ENCODE peak calls at places on chromosomes 11 and 22, in four cellular contexts. K, G, M and H are unnamed samples.

GRCh38 chr11:116887909-116888556 is 50.6 kb upstream of the APOA1 start:
- DNase-seq in K (peak; percentile 71), M (no peak), G (no peak), H (no peak)

GRCh38 chr11:67409261-67409666 is 5.4 kb downstream of the TBC1D10C start:
- DNase-seq in K (no peak), M (no peak), G (no peak), H (no peak)

GRCh38 chr11:45994421-45995341 is 72.2 kb downstream of the LARGE2 start:
- DNase-seq in G (peak; percentile 97), K (peak; percentile 51), M (no peak), H (no peak)

GRCh38 chr11:86477495-86478155 is 102.9 kb downstream of the CCDC81 start:
- DNase-seq in K (peak; percentile 45), M (no peak), G (peak; percentile 49), H (no peak)

GRCh38 chr22:44049369-44050231 is 25.5 kb downstream of the PARVB start:
- DNase-seq in K (no peak), G (no peak), M (no peak), H (no peak)

GRCh38 chr11:31819533-31820437 is 8.7 kb upstream of the PAX6 start:
- DNase-seq in M (no peak), K (no peak), G (no peak), H (no peak)

GRCh38 chr22:23234409-23235161 is 54.3 kb downstream of the BCR start:
- DNase-seq in K (no peak), G (no peak), M (no peak), H (no peak)

GRCh38 chr11:57306156-57306876 is 18.4 kb downstream of the TNKS1BP1 start:
- DNase-seq in M (peak; percentile 68), G (no peak), K (peak; percentile 19), H (no peak)

GRCh38 chr11:118895093-118896039 is 11.7 kb downstream of the CXCR5 start:
- DNase-seq in G (no peak), M (no peak), K (no peak), H (peak; percentile 47)

GRCh38 chr11:111019931-111020381 is 225.6 kb upstream of the POU2AF2 start:
- DNase-seq in M (no peak), G (no peak), K (peak; percentile 46), H (no peak)

GRCh38 chr11:115364892-115365291 is 139.3 kb downstream of the CADM1 start:
- DNase-seq in K (peak; percentile 25), G (no peak), M (no peak), H (no peak)

GRCh38 chr22:24175160-24175808 is 6.0 kb upstream of the SUSD2 start:
- DNase-seq in K (peak; percentile 72), M (peak; percentile 59), G (peak; percentile 74), H (no peak)

GRCh38 chr22:19870153-19871022 is 15.7 kb upstream of the GNB1L start:
- DNase-seq in K (no peak), G (no peak), M (peak; percentile 31), H (no peak)

GRCh38 chr11:13963169-13963948 is 836 bp downstream of the SPON1 start:
- DNase-seq in G (no peak), M (no peak), K (peak; percentile 17), H (no peak)

GRCh38 chr11:109734602-109735001 is 312.6 kb downstream of the C11orf87 start:
- DNase-seq in K (peak; percentile 10), M (no peak), G (no peak), H (no peak)

GRCh38 chr22:39396156-39396796 is 3.3 kb upstream of the TAB1 start:
- DNase-seq in G (peak; percentile 39), K (peak; percentile 22), M (no peak), H (no peak)

GRCh38 chr22:20494978-20495860 is at the start of gene KLHL22:
- DNase-seq in M (peak; percentile 26), G (no peak), K (peak; percentile 26), H (no peak)

GRCh38 chr11:75383246-75383645 is 16.1 kb upstream of the RPS3 start:
- DNase-seq in K (no peak), G (no peak), M (no peak), H (no peak)

GRCh38 chr22:38834215-38834953 is 9.4 kb downstream of the NPTXR start:
- DNase-seq in M (no peak), K (no peak), G (no peak), H (no peak)

GRCh38 chr11:108933630-108934029 is 268.8 kb downstream of the DDX10 start:
- DNase-seq in M (no peak), G (peak; percentile 12), K (peak; percentile 85), H (no peak)

GRCh38 chr11:35937751-35938150 is 6.1 kb upstream of the LDLRAD3 start:
- DNase-seq in G (no peak), K (no peak), M (no peak), H (no peak)

GRCh38 chr22:30882181-30882771 is 86.3 kb downstream of the MORC2 start:
- DNase-seq in K (no peak), M (no peak), G (peak; percentile 14), H (no peak)

GRCh38 chr11:61061081-61061826 is 41.0 kb upstream of the CD5 start:
- DNase-seq in K (no peak), M (no peak), G (peak; percentile 18), H (peak; percentile 97)

GRCh38 chr11:1983601-1983961 is 14.1 kb downstream of the H19 start:
- DNase-seq in K (no peak), M (no peak), G (no peak), H (no peak)

GRCh38 chr22:37394341-37394740 is 32.9 kb downstream of the ELFN2 start:
- DNase-seq in K (no peak), G (peak; percentile 3), M (no peak), H (no peak)

GRCh38 chr22:31244044-31244942 is 32.2 kb downstream of the LIMK2 start:
- DNase-seq in K (peak; percentile 80), G (peak; percentile 37), M (peak; percentile 43), H (no peak)

GRCh38 chr11:57566564-57567209 is 785 bp downstream of the UBE2L6 start:
- DNase-seq in G (no peak), K (no peak), M (no peak), H (no peak)

GRCh38 chr22:33807465-33807864 is 112.8 kb downstream of the LARGE1 start:
- DNase-seq in M (no peak), K (peak; percentile 48), G (no peak), H (no peak)

GRCh38 chr22:30251661-30252226 is 5.2 kb upstream of the LIF start:
- DNase-seq in K (peak; percentile 82), M (no peak), G (no peak), H (no peak)

GRCh38 chr22:36343070-36343719 is 44.6 kb downstream of the MYH9 start:
- DNase-seq in G (no peak), K (no peak), M (no peak), H (no peak)

GRCh38 chr22:43849731-43850130 is 12.6 kb downstream of the SULT4A1 start:
- DNase-seq in M (no peak), G (no peak), K (no peak), H (no peak)

GRCh38 chr11:65417702-65418430 is 4.7 kb upstream of the NEAT1 start:
- DNase-seq in M (no peak), G (peak; percentile 69), K (peak; percentile 28), H (no peak)

GRCh38 chr22:22884010-22884887 is 3.4 kb upstream of the IGLL5 start:
- DNase-seq in G (peak; percentile 99), K (peak; percentile 45), M (peak; percentile 42), H (no peak)

DNA sequence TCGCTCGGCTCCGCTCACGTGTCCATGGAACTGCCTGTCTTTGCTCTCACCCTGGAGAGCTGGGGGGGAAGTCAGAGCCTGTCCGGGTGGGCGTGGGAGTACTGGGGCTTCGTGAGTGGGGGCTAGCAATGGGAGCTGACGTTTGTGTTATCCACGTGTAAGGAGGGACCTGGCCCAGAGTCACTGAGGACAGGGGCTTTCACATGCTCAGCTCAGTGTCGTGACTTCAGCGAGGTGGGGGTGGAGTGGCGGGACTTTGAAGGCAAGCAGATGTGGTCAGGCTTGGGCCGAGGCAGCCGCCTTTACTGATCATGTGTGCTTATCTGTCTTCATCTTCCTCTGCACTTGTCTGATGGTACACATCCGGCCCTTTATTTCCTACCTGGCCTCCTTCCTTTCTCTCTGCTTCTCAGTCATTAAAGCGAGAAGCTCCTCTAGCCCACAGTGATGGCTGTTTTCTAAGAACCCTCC is 113.1 kb upstream of the NNMT start:
- DNase-seq in G (peak; percentile 27), K (no peak), M (no peak), H (no peak)
- TF ChIP-seq BHLHE40 in G (no peak), K (no peak), M (no peak), H (no peak)

DNA sequence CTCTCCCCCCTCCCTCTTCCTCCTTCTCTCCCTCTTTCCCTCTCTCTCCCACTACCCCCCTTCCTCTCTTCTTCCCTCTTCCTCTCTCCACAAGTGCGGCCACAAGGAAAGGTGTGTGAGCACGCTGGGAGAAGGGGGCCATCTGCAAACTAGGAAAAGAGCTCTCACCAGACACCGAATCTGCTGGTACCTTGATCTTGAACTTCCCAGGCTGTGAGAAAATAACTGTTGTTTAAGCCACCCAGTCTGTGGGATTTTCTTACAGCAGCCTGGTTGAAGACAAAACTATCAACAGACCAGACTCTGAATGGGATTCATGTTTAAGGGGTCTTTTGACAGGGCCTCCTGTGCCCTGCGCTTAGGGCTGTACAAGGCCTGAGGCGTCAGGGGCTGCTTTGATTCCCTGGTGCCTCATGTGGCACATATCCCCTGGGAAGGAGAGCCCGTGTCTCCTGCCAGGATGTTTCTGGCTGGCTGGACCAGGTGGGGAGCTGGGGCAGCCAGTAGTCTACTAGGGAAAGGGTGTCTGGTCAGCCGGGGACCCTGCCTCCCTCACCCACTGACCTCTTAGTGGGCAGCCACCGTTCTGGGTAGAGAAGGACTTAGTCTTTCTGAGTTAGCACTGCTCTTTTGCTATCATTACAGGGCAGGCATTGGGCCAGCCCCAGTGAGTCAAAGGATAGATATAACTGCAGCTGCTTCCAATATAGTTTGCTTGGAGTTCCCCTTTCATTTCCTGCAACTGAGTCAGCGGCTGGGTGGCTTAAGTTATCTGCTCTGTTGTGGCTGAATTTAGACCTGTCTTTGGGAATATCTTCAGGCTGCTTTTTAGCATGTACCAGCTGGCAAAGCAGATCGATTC is 6.2 kb downstream of the PANX1 start:
- DNase-seq in G (peak; percentile 76), K (peak; percentile 96), M (no peak), H (no peak)
- TF ChIP-seq MXI1 in G (no peak), K (no peak), M (no peak), H (no peak)

DNA sequence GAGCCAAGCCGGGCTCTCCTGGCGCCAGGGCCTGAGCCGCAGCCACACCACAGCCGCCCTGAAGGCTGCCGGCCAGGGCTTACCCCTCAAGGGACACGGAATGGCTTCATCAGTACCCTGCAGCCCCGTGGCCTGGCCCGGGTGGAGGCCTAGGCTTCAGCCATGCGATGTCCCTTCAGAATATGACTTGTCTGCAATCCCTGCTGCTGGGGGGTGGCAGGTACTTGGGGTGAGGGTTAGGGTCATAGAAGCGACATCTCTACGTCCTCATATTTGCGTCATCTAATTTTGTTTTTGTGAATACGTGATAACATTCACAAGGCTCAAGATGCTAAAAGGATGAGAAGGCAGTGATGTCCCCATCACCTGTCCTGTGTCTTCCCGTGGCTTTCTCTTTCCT is 6.4 kb downstream of the CCND1 start:
- DNase-seq in G (no peak), M (no peak), K (no peak), H (no peak)
- TF ChIP-seq BHLHE40 in G (no peak), M (no peak), K (no peak), H (no peak)

GRCh38 chr22:47693606-47694005 is 931.2 kb downstream of the TBC1D22A start:
- DNase-seq in G (no peak), M (no peak), K (no peak), H (no peak)
- TF ChIP-seq MXI1 in G (no peak), M (no peak), K (no peak), H (no peak)

DNA sequence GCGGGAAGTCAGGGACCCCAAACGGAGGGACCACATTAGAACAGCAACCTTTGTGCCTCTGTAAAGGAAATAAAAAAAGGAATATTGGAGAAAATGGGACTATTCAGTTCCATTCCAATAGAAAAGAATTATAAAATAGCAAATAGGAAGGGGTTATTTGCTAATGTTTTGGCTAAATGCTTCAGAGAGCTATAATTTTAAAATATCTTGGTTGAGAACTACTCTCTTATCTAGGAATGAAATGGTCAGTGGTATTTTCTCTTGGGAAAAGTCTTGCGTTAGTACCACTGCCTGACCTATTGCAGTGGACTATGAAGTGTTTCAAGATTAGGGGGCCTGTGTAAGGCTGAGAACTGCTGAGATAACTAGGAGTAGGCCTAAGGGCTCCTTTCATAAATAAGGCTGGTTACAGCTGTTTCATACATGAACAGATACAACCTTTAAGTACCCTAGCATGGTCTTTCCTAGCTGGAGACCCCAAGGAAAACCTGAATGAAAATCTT is 6.9 kb upstream of the WEE1 start:
- DNase-seq in K (peak; percentile 88), G (peak; percentile 71), M (no peak), H (no peak)
- TF ChIP-seq BHLHE40 in K (no peak), G (no peak), M (no peak), H (no peak)